ENCODE peak calls at places on chromosomes 3 and 15, in eight cellular contexts. W is H1, Y is substantia nigra, D is right cardiac atrium, G is fibroblast of lung, F is neural progenitor cell, X is aorta, J is SK-N-SH. Z is an unnamed sample.
A peak's percentile ranks its signal among the peaks of the same experiment; 100 is the strongest.

GRCh38 chr3:47469616-47470015 is 6.1 kb downstream of the SCAP start:
- DNase-seq in X (no peak), Y (no peak), F (no peak), J (no peak), G (peak; percentile 42), W (no peak), D (no peak), Z (no peak)

GRCh38 chr3:5011555-5012256 is 32.5 kb downstream of the BHLHE40 start:
- DNase-seq in Y (no peak), W (no peak), F (no peak), D (no peak), X (no peak), J (no peak), G (no peak), Z (no peak)

GRCh38 chr15:70062321-70062956 is 35.3 kb downstream of the TLE3 start:
- DNase-seq in J (peak; percentile 91), D (peak; percentile 64), W (no peak), F (peak; percentile 48), Y (no peak), G (peak; percentile 96), X (no peak), Z (peak; percentile 87)

GRCh38 chr3:127800508-127800907 is 21.8 kb downstream of the MGLL start:
- DNase-seq in F (no peak), G (no peak), D (no peak), W (no peak), Y (no peak), J (no peak), X (no peak), Z (no peak)

GRCh38 chr15:65979316-65979715 is 110.0 kb downstream of the RAB11A start:
- DNase-seq in J (no peak), X (no peak), G (no peak), F (no peak), W (no peak), D (no peak), Y (no peak), Z (no peak)

GRCh38 chr3:150825192-150825915 is 62.4 kb upstream of the SIAH2 start:
- DNase-seq in D (no peak), Y (no peak), X (no peak), F (no peak), G (no peak), W (no peak), J (no peak), Z (no peak)

GRCh38 chr3:14403636-14404395 is 1.4 kb downstream of the SLC6A6 start:
- DNase-seq in X (peak; percentile 84), J (peak; percentile 57), G (no peak), W (no peak), Y (no peak), D (peak; percentile 67), F (peak; percentile 36), Z (no peak)

GRCh38 chr15:94237903-94238302 is 6.5 kb downstream of the MCTP2 start:
- DNase-seq in G (no peak), Y (no peak), J (no peak), F (no peak), D (no peak), W (no peak), X (no peak), Z (no peak)

GRCh38 chr3:118818386-118818785 is 216.3 kb downstream of the IGSF11 start:
- DNase-seq in W (no peak), G (peak; percentile 81), Y (no peak), F (no peak), J (no peak), D (no peak), X (no peak), Z (no peak)

GRCh38 chr3:98903705-98904481 is 2.4 kb upstream of the DCBLD2 start:
- DNase-seq in J (no peak), X (no peak), G (no peak), W (no peak), Y (no peak), F (no peak), D (no peak), Z (no peak)

GRCh38 chr15:96353931-96354730 is 23.6 kb downstream of the NR2F2 start:
- DNase-seq in X (peak; percentile 71), W (no peak), D (peak; percentile 75), G (peak; percentile 73), J (no peak), Y (no peak), F (peak; percentile 88), Z (no peak)

GRCh38 chr3:158458464-158458863 is 112.5 kb upstream of the MLF1 start:
- DNase-seq in X (no peak), G (no peak), F (no peak), J (no peak), W (no peak), Y (no peak), D (no peak), Z (no peak)

GRCh38 chr15:48850648-48851047 is 27.3 kb upstream of the EID1 start:
- DNase-seq in D (no peak), G (no peak), X (no peak), W (no peak), F (no peak), Y (no peak), J (no peak), Z (no peak)

GRCh38 chr3:63931290-63931689 is 19.1 kb upstream of the SCAANT1 start:
- DNase-seq in J (peak; percentile 10), W (no peak), G (no peak), F (peak; percentile 56), D (no peak), X (no peak), Y (no peak), Z (no peak)

GRCh38 chr15:25189551-25189950 is 234.8 kb downstream of the SNRPN start:
- DNase-seq in X (no peak), W (no peak), F (no peak), J (no peak), G (no peak), Y (no peak), D (no peak), Z (no peak)

GRCh38 chr3:124883766-124884473 is 3.2 kb downstream of the ITGB5 start:
- DNase-seq in G (no peak), Y (no peak), J (no peak), W (no peak), F (peak; percentile 56), D (no peak), X (no peak), Z (no peak)

GRCh38 chr3:196169836-196170240 is 41.4 kb downstream of the ZDHHC19 start:
- DNase-seq in G (no peak), J (no peak), Y (no peak), W (no peak), X (peak; percentile 69), D (no peak), F (no peak), Z (no peak)

GRCh38 chr3:196942915-196943277 is 568 bp upstream of the NCBP2 start:
- DNase-seq in J (peak; percentile 49), F (no peak), G (no peak), D (no peak), Y (no peak), W (no peak), X (no peak), Z (no peak)

GRCh38 chr3:167884481-167884880 is 149.0 kb downstream of the SERPINI1 start:
- DNase-seq in D (no peak), J (no peak), Y (no peak), W (no peak), G (no peak), F (no peak), X (no peak), Z (no peak)
- H3K27ac ChIP-seq in D (no peak overlapping the region), J (no peak overlapping the region), Y (no peak overlapping the region), W (no peak overlapping the region), G (no peak overlapping the region), F (no peak overlapping the region), X (no peak overlapping the region), Z (no peak overlapping the region)

GRCh38 chr15:85770722-85771041 is 24.0 kb downstream of the KLHL25 start:
- DNase-seq in Y (no peak), F (no peak), J (no peak), G (no peak), X (no peak), D (no peak), W (no peak), Z (no peak)

GRCh38 chr15:85772668-85773067 is 22.1 kb downstream of the KLHL25 start:
- DNase-seq in G (no peak), X (no peak), D (no peak), J (no peak), Y (no peak), W (no peak), F (no peak), Z (peak; percentile 20)

GRCh38 chr15:85773249-85773648 is 21.5 kb downstream of the KLHL25 start:
- DNase-seq in G (no peak), F (no peak), Y (no peak), X (no peak), J (no peak), W (no peak), D (no peak), Z (no peak)

GRCh38 chr15:85771276-85771675 is 23.4 kb downstream of the KLHL25 start:
- DNase-seq in X (no peak), G (no peak), F (no peak), W (no peak), D (no peak), Y (no peak), J (no peak), Z (no peak)

DNA sequence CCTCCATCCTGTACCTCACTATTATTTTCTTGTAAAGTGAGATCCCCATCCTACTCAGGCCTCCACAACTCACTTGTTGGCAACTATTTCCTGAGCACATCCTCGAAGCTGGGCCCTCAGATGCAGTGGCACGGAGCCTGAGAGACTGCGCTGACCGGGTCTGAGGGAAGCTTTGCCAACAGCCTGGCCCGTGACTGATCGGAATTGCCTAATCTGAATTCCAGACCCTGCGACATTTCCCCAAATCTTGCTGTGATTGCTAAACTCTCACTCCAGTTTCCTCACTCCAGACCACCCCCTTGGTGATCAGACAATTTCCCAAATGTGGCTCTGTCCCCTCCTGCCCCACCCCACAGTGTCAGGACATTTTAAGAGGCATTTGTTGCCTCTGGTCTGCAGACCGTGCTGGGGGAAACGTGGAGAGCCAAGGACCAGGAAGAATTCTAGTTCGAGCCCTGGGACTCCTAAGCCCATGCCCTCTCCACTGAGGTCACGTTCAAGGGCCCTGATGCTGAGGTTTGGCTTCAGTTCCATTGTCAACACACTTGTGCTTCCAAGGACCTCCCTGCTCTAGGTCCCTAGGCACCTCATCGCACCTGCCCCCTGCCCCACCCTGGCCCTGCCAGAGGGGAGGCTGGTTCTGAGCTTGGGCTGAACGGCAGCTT is 22.8 kb downstream of the KLHL25 start:
- DNase-seq in Y (no peak), J (no peak), G (peak; percentile 72), X (peak; percentile 86), D (peak; percentile 88), F (no peak), W (no peak), Z (no peak)
- H3K27ac ChIP-seq in Y (no peak overlapping the region), J (no peak overlapping the region), G (no peak overlapping the region), X (peak overlapping the region; percentile 58), D (peak overlapping the region; percentile 17), F (no peak overlapping the region), W (no peak overlapping the region), Z (no peak overlapping the region)

GRCh38 chr3:12916159-12916558 is 74.8 kb upstream of the RPL32 start:
- DNase-seq in X (no peak), G (no peak), W (no peak), Y (no peak), D (no peak), J (no peak), F (no peak), Z (no peak)
- H3K27ac ChIP-seq in X (no peak overlapping the region), G (no peak overlapping the region), W (no peak overlapping the region), Y (no peak overlapping the region), D (no peak overlapping the region), J (no peak overlapping the region), F (no peak overlapping the region), Z (no peak overlapping the region)

DNA sequence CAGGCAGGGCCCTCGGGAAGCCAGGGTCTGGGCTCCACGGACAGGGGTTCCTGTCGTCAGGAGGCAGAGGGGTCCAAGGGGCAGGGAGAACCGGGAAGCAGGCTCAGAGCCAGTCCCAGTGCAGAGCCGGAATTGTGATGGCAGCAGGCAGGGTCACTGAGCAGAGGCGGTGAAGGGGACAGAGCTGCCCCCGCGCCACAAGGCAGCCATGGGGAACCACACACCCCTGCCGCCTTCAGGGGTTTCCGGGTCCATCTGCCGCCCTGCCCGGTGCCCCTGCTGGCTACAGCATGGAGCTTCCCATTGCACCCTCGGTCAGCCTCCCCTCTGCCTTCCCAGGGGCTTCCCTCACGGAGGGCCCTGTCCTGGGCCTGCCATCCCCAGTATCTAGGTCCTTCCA is 136.8 kb downstream of the NSMCE3 start:
- DNase-seq in F (no peak), G (no peak), X (peak; percentile 31), W (no peak), Y (no peak), D (no peak), J (peak; percentile 22), Z (no peak)
- H3K27ac ChIP-seq in F (no peak overlapping the region), G (no peak overlapping the region), X (no peak overlapping the region), W (no peak overlapping the region), Y (no peak overlapping the region), D (no peak overlapping the region), J (no peak overlapping the region), Z (no peak overlapping the region)

Z was measured in caudate nucleus.